ENCODE peak calls at places on chromosomes 16 and 17, in six cellular contexts. H is AG09309, X is lower leg skin, V is fibroblast of lung, A is foreskin fibroblast, I is tibial nerve. W is an unnamed sample.

GRCh38 chr17:28001149-28001548 is 41.3 kb upstream of the NLK start:
- DNase-seq in H (no peak), X (no peak), V (no peak), A (no peak), I (no peak), W (no peak)

GRCh38 chr16:67709050-67709449 is 10.1 kb downstream of the GFOD2 start:
- DNase-seq in V (no peak), H (no peak), I (no peak), X (no peak), A (no peak), W (no peak)

GRCh38 chr17:45873728-45874127 is 20.6 kb upstream of the MAPT start:
- DNase-seq in V (no peak), I (no peak), A (no peak), X (no peak), H (no peak), W (no peak)

GRCh38 chr17:37450090-37450489 is 39.6 kb upstream of the DUSP14 start:
- DNase-seq in I (no peak), A (no peak), X (no peak), H (no peak), V (no peak), W (no peak)

GRCh38 chr17:42009170-42009569 is 8.1 kb downstream of the DNAJC7 start:
- DNase-seq in X (peak), A (no peak), I (no peak), H (no peak), V (no peak), W (no peak)

GRCh38 chr16:2954228-2954627 is 9.8 kb upstream of the KREMEN2 start:
- DNase-seq in H (no peak), X (no peak), I (no peak), A (no peak), V (no peak), W (no peak)

GRCh38 chr17:74853669-74854068 is 6.0 kb downstream of the GRIN2C start:
- DNase-seq in I (no peak), X (no peak), A (no peak), H (no peak), V (no peak), W (no peak)

GRCh38 chr16:47465919-47466630 is 4.9 kb downstream of the PHKB start:
- DNase-seq in I (no peak), X (no peak), H (no peak), V (no peak), A (no peak), W (no peak)

GRCh38 chr17:31536451-31536850 is 145.0 kb downstream of the RAB11FIP4 start:
- DNase-seq in X (no peak), V (no peak), H (no peak), A (no peak), I (no peak), W (no peak)

GRCh38 chr16:17331071-17331521 is 139.7 kb downstream of the XYLT1 start:
- DNase-seq in A (peak), H (peak), V (peak), I (no peak), X (peak), W (no peak)

GRCh38 chr16:4747906-4748681 is 13.8 kb downstream of the DNAAF8 start:
- DNase-seq in I (no peak), A (no peak), H (no peak), X (no peak), V (no peak), W (no peak)

GRCh38 chr17:69722518-69722917 is 308.0 kb downstream of the MAP2K6 start:
- DNase-seq in X (no peak), V (no peak), A (peak), H (no peak), I (no peak), W (no peak)

GRCh38 chr17:69723316-69723715 is 308.8 kb downstream of the MAP2K6 start:
- DNase-seq in X (no peak), V (no peak), A (no peak), H (no peak), I (no peak), W (no peak)

GRCh38 chr17:69725125-69725524 is 310.6 kb downstream of the MAP2K6 start:
- DNase-seq in I (no peak), V (no peak), X (no peak), H (no peak), A (no peak), W (no peak)

GRCh38 chr17:69724236-69724635 is 309.7 kb downstream of the MAP2K6 start:
- DNase-seq in H (no peak), X (no peak), V (peak), I (no peak), A (peak), W (no peak)

GRCh38 chr17:69723741-69724140 is 309.2 kb downstream of the MAP2K6 start:
- DNase-seq in H (no peak), X (no peak), A (peak), I (no peak), V (peak), W (no peak)
- TF ChIP-seq CTCF in H (peak), X (no peak), A (no peak), I (no peak), V (peak), W (peak)

DNA sequence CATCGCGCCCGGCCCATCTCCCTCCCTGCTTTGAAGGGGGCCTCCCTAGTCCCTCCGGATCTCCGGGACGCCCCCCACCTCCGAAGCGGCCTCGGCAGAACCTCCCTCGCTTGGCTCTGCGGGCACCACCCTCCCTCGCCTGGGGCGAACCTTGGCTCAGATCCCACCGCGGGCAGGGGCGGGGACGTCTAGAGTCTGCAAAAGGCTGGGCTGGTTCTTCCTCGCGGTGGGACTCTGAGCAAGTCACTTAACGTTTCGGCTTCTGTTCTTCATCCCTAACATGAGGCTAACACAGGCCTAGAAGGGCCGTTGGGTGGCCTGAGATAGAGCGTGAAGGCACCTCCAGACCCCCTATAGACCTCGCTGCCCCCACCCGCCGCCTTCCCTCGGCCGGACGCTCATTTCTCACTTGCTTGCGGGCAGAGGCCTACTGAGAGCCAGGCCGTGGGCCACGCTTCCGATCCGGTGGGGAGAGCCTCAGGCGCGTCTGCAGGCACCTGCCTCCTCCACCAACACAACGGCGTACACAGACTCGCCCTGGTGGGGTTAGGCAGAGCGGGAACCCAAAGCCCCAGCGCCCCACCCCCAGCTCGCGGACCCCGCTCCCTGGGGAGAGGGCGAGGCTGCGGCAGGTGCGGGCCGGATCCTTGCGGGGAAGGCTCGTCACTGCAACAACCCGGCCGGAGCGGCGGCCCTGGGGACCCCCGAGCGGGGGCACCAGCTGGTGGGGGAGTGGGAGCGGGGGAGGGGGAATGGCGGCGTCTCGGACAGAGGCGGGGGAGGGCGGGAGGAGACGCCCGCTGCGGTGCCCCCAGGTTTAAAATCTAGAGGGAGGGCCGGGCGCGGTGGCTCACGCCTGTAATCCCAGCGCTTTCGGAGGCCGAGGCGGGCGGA is 5.4 kb downstream of the MYO1C start:
- DNase-seq in I (peak), X (peak), A (peak), V (peak), H (no peak), W (peak)
- H3K4me3 ChIP-seq in I (peak), X (no peak), A (peak), V (no peak), H (peak), W (peak)

GRCh38 chr17:61312406-61313295 is 87.0 kb upstream of the TBX2 start:
- DNase-seq in I (no peak), V (no peak), A (no peak), H (no peak), X (no peak), W (no peak)
- TF ChIP-seq CTCF in I (no peak), V (no peak), A (no peak), H (no peak), X (no peak), W (no peak)

GRCh38 chr17:82242977-82243647 is 14.3 kb downstream of the SLC16A3 start:
- DNase-seq in A (peak), X (no peak), I (peak), H (peak), V (peak), W (no peak)

GRCh38 chr17:82240506-82241182 is 11.8 kb downstream of the SLC16A3 start:
- DNase-seq in V (no peak), A (peak), H (no peak), X (no peak), I (no peak), W (no peak)

GRCh38 chr17:82242698-82242976 is 13.8 kb downstream of the SLC16A3 start:
- DNase-seq in X (no peak), A (no peak), V (no peak), H (no peak), I (no peak), W (no peak)

GRCh38 chr17:82241183-82241925 is 12.5 kb downstream of the SLC16A3 start:
- DNase-seq in V (peak), A (peak), X (peak), I (peak), H (no peak), W (no peak)

DNA sequence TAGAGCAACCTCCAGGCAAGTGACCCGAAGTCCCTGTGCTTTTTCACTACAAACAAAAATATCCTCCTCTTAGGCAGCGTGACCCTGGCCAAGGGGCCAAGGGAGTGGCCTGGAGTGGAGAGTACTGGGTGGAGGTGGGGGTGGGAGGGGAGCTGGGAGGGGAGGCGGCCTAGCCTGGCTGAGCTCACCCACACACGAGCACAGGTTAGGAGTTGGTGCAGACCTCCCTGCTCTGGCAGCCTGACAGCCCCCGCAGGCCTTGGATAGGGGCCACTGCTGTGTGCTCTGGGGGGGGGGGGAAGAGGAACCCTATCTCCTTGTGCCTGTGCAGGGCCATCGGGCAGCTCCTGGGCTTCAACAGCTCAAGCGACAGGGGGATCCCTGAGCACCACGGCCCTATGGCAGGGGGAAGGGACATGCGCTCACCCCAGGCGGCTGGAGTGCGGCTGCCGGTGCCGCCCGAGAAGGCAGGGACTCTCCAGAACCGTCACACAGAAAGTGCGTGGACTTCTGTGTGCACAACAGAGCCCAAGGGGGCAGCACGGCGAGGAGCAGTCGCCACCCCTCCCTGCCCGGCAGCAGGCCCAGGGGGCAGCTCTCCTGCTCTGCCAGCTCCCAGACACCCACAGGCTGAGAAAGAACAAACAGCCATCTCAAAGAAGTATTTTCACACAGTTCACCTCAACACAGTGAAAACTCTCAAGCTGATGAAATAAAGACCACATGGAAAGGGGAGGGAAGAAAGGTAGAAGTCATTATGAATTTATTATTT is 13.3 kb downstream of the SLC16A3 start:
- DNase-seq in A (no peak), X (no peak), V (peak), H (no peak), I (no peak), W (no peak)
- H3K4me3 ChIP-seq in A (no peak), X (no peak), V (no peak), H (no peak), I (peak), W (no peak)

W was measured in GM12864.